ENCODE peak calls at places on chromosomes 2 and 18, in six cellular contexts. Q, M, N, J, D and F are unnamed samples.

GRCh38 chr2:185676316-185676715 is 62.3 kb upstream of the FSIP2 start:
- DNase-seq in D (no peak), Q (no peak), N (no peak), J (no peak), M (no peak), F (no peak)

GRCh38 chr18:40841473-40841872 is 1113.6 kb upstream of the PIK3C3 start:
- DNase-seq in N (no peak), J (no peak), M (no peak), Q (no peak), D (no peak), F (no peak)

GRCh38 chr2:46032161-46032813 is 264.9 kb upstream of the EPAS1 start:
- DNase-seq in N (no peak), M (no peak), D (no peak), Q (no peak), J (no peak), F (no peak)

GRCh38 chr2:217466104-217466503 is 536.7 kb downstream of the TNS1 start:
- DNase-seq in Q (no peak), D (no peak), N (no peak), M (no peak), J (no peak), F (no peak)

GRCh38 chr2:28709101-28709500 is 42.5 kb upstream of the PPP1CB start:
- DNase-seq in J (no peak), Q (peak; percentile 23), D (no peak), M (no peak), N (no peak), F (no peak)

GRCh38 chr18:24189664-24190346 is 50.9 kb downstream of the CABYR start:
- DNase-seq in N (no peak), J (no peak), M (no peak), D (peak; percentile 37), Q (no peak), F (no peak)

GRCh38 chr2:228318218-228318617 is 136.7 kb upstream of the SPHKAP start:
- DNase-seq in Q (no peak), M (no peak), J (peak; percentile 5), N (no peak), D (peak; percentile 82), F (no peak)

GRCh38 chr2:236536727-236537398 is 32.8 kb upstream of the ACKR3 start:
- DNase-seq in M (no peak), N (no peak), Q (peak; percentile 87), J (no peak), D (no peak), F (no peak)

GRCh38 chr2:76692896-76693295 is 829.3 kb downstream of the LRRTM4 start:
- DNase-seq in M (no peak), D (no peak), J (peak; percentile 67), Q (no peak), N (no peak), F (no peak)

GRCh38 chr2:8154936-8155335 is 526.9 kb upstream of the ID2 start:
- DNase-seq in N (no peak), M (no peak), Q (no peak), J (no peak), D (no peak), F (no peak)

GRCh38 chr2:37882036-37882435 is 43.1 kb upstream of the RMDN2 start:
- DNase-seq in J (no peak), Q (no peak), N (no peak), D (no peak), M (no peak), F (no peak)

GRCh38 chr2:29627366-29627765 is 294.0 kb downstream of the ALK start:
- DNase-seq in D (peak; percentile 33), J (no peak), N (no peak), Q (no peak), M (no peak), F (no peak)

GRCh38 chr18:3861495-3861894 is 411.5 kb downstream of the TGIF1 start:
- DNase-seq in M (no peak), Q (no peak), D (no peak), J (no peak), N (no peak), F (no peak)

GRCh38 chr2:121038831-121039230 is 246.2 kb downstream of the TFCP2L1 start:
- DNase-seq in M (no peak), J (peak; percentile 64), D (no peak), Q (no peak), N (no peak), F (no peak)

GRCh38 chr2:18924905-18925691 is 335.7 kb upstream of the NT5C1B start:
- DNase-seq in M (no peak), J (no peak), Q (no peak), N (no peak), D (no peak), F (no peak)

GRCh38 chr18:10010611-10011015 is 96.8 kb downstream of the VAPA start:
- DNase-seq in N (peak; percentile 93), Q (no peak), M (no peak), J (no peak), D (no peak), F (peak; percentile 74)

GRCh38 chr2:7272180-7272579 is 355.0 kb downstream of the RNF144A start:
- DNase-seq in J (no peak), D (no peak), N (no peak), M (no peak), Q (no peak), F (no peak)

GRCh38 chr2:238425979-238426567 is 654 bp upstream of the ASB1 start:
- DNase-seq in Q (peak; percentile 88), N (no peak), D (peak; percentile 55), M (no peak), J (peak; percentile 80), F (no peak)

GRCh38 chr2:119478188-119479065 is 45.9 kb downstream of the SCTR start:
- DNase-seq in N (no peak), Q (no peak), J (no peak), M (no peak), D (no peak), F (no peak)

GRCh38 chr2:239666855-239667376 is 266.1 kb upstream of the HDAC4 start:
- DNase-seq in Q (no peak), D (no peak), J (peak; percentile 87), N (no peak), M (no peak), F (no peak)

GRCh38 chr2:108534577-108535379 is 508 bp downstream of the LIMS1 start:
- DNase-seq in D (peak; percentile 46), J (no peak), Q (peak; percentile 94), M (no peak), N (peak; percentile 75), F (no peak)

GRCh38 chr2:128638741-128639477 is 320.2 kb upstream of the HS6ST1 start:
- DNase-seq in J (peak; percentile 42), Q (peak; percentile 48), M (no peak), D (peak; percentile 98), N (peak; percentile 39), F (peak; percentile 6)

GRCh38 chr2:207135801-207136457 is 29.8 kb downstream of the KLF7 start:
- DNase-seq in Q (no peak), J (no peak), D (no peak), M (no peak), N (no peak), F (no peak)

GRCh38 chr2:204483497-204484164 is 61.6 kb upstream of the PARD3B start:
- DNase-seq in D (no peak), M (no peak), J (peak; percentile 47), Q (no peak), N (no peak), F (no peak)

GRCh38 chr2:239392688-239393400 is 8.0 kb downstream of the HDAC4 start:
- DNase-seq in J (peak; percentile 28), M (no peak), D (no peak), Q (peak; percentile 58), N (peak; percentile 66), F (no peak)

GRCh38 chr2:124547700-124548099 is 522.6 kb downstream of the CNTNAP5 start:
- DNase-seq in J (no peak), Q (no peak), D (no peak), M (no peak), N (no peak), F (no peak)

GRCh38 chr2:124538549-124538948 is 513.5 kb downstream of the CNTNAP5 start:
- DNase-seq in D (no peak), N (no peak), Q (no peak), J (no peak), M (no peak), F (no peak)

GRCh38 chr2:124540805-124541204 is 515.7 kb downstream of the CNTNAP5 start:
- DNase-seq in D (no peak), J (no peak), N (no peak), Q (no peak), M (no peak), F (no peak)

DNA sequence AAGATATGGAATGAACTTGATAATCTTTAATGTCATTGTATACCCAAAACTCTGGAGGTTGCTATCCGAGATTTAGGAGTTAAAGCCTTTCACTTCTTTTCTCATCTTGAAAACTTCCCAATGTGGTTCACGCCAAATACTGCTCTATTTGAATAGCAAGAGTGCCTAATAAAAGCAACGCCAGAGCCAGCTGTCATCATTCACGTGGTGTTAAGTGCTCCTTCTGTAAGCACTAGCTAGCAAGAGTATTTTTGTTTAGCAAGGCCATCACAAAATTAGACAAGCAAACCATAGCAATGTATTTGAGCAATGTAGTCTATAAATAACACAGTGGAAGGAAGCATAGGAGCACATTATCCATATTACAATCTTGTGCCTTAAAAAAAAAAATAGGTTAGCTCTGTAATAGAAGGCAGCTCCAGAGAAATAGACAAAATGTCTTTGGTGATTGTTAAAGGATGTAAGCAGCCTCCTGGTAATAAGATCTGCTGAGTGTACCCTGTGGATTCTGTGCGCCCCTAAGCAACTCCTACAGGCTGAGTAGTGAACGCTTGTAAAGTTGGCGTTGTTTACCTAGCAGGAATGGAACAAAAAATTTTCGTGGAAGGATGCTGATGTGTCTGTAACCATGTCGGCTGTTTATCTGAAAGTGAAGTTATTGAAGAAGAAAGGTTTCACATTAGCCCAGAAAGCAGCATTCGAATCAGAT is 518.0 kb downstream of the CNTNAP5 start:
- DNase-seq in Q (no peak), J (no peak), M (no peak), N (no peak), D (no peak), F (no peak)
- TF ChIP-seq POLR2AphosphoS5 in Q (no peak), J (no peak), M (no peak), N (no peak), D (no peak), F (no peak)

GRCh38 chr2:123195957-123196356 is 829.1 kb upstream of the CNTNAP5 start:
- DNase-seq in D (no peak), M (no peak), J (no peak), Q (no peak), N (no peak), F (no peak)

DNA sequence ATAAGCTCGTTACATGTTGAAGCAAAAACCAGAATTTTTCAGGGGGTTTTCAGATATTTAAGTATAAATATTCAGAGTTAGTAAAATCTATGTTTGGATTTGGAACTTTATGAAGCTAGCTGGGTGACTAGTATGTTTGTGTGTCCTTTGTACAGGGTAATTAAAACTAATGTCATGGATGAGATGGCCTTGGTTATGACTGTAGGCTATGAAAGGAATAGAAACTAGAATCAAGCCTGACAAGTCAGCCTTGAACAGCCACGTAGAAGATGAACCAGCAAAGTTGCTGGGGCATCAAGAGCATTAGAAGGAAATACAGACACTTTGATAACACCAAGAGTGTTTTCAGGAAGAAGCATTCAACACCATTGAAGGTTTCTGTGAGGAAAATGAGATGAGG is 825.1 kb upstream of the CNTNAP5 start:
- DNase-seq in M (no peak), N (no peak), D (no peak), Q (no peak), J (no peak), F (no peak)
- H3K4me3 ChIP-seq in M (no peak overlapping the region), N (no peak overlapping the region), D (no peak overlapping the region), Q (no peak overlapping the region), J (no peak overlapping the region), F (no peak overlapping the region)

GRCh38 chr2:71551631-71551915 is 98.2 kb downstream of the DYSF start:
- DNase-seq in Q (no peak), J (no peak), M (no peak), N (peak; percentile 48), D (no peak), F (no peak)
- TF ChIP-seq CTCF in Q (no peak), J (no peak), M (no peak), N (no peak), D (no peak), F (no peak)

GRCh38 chr2:163367825-163368582 is 367.8 kb downstream of the FIGN start:
- DNase-seq in J (no peak), N (no peak), Q (no peak), D (no peak), M (no peak), F (no peak)
- TF ChIP-seq POLR2AphosphoS5 in J (no peak), N (no peak), Q (no peak), D (no peak), M (no peak), F (no peak)